ENCODE peak calls at places on chromosome 16, in ten cellular contexts. One of them, this sample, is unnamed. For H3K4me1, the result is how much of the 10 kb centered on the place peaks cover.

GRCh38 chr16:12503201-12503600 is 300.5 kb downstream of the CPPED1 start:
- DNase-seq in neuronal stem cell: no peak
- DNase-seq in ovary: no peak
- DNase-seq in mammary epithelial cell: no peak
- DNase-seq in A549: no peak
- DNase-seq in left lung: no peak
- DNase-seq in PC-9: no peak
- DNase-seq in mesendoderm: no peak
- DNase-seq in suprapubic skin: no peak
- DNase-seq in upper lobe of right lung: peak
- DNase-seq in this sample: peak

GRCh38 chr16:27841061-27841801 is 222.3 kb downstream of the GSG1L start:
- DNase-seq in neuronal stem cell: no peak
- DNase-seq in ovary: no peak
- DNase-seq in mammary epithelial cell: no peak
- DNase-seq in A549: no peak
- DNase-seq in left lung: no peak
- DNase-seq in PC-9: no peak
- DNase-seq in mesendoderm: no peak
- DNase-seq in suprapubic skin: peak
- DNase-seq in upper lobe of right lung: peak
- DNase-seq in this sample: peak

GRCh38 chr16:56897026-56897799 is 32.2 kb downstream of the SLC12A3 start:
- DNase-seq in neuronal stem cell: no peak
- DNase-seq in ovary: no peak
- DNase-seq in mammary epithelial cell: no peak
- DNase-seq in A549: no peak
- DNase-seq in left lung: no peak
- DNase-seq in PC-9: no peak
- DNase-seq in mesendoderm: no peak
- DNase-seq in suprapubic skin: no peak
- DNase-seq in upper lobe of right lung: no peak
- DNase-seq in this sample: no peak

GRCh38 chr16:75272097-75272548 is 20.7 kb upstream of the BCAR1 start:
- DNase-seq in neuronal stem cell: no peak
- DNase-seq in ovary: no peak
- DNase-seq in mammary epithelial cell: no peak
- DNase-seq in A549: no peak
- DNase-seq in left lung: no peak
- DNase-seq in PC-9: no peak
- DNase-seq in mesendoderm: peak
- DNase-seq in suprapubic skin: no peak
- DNase-seq in upper lobe of right lung: no peak
- DNase-seq in this sample: no peak

GRCh38 chr16:69113216-69113615 is 7.8 kb downstream of the HAS3 start:
- DNase-seq in neuronal stem cell: no peak
- DNase-seq in ovary: no peak
- DNase-seq in mammary epithelial cell: no peak
- DNase-seq in A549: no peak
- DNase-seq in left lung: peak
- DNase-seq in PC-9: no peak
- DNase-seq in mesendoderm: no peak
- DNase-seq in suprapubic skin: no peak
- DNase-seq in upper lobe of right lung: peak
- DNase-seq in this sample: peak

GRCh38 chr16:63890072-63890471 is 1231.8 kb downstream of the CDH11 start:
- DNase-seq in neuronal stem cell: no peak
- DNase-seq in ovary: no peak
- DNase-seq in mammary epithelial cell: peak
- DNase-seq in A549: no peak
- DNase-seq in left lung: no peak
- DNase-seq in PC-9: no peak
- DNase-seq in mesendoderm: no peak
- DNase-seq in suprapubic skin: no peak
- DNase-seq in upper lobe of right lung: no peak
- DNase-seq in this sample: no peak

GRCh38 chr16:64933890-64934289 is 188.0 kb downstream of the CDH11 start:
- DNase-seq in neuronal stem cell: no peak
- DNase-seq in ovary: no peak
- DNase-seq in mammary epithelial cell: no peak
- DNase-seq in A549: no peak
- DNase-seq in left lung: no peak
- DNase-seq in PC-9: no peak
- DNase-seq in mesendoderm: no peak
- DNase-seq in suprapubic skin: no peak
- DNase-seq in upper lobe of right lung: no peak
- DNase-seq in this sample: no peak

GRCh38 chr16:56625943-56626654 is 518 bp downstream of the MT1E start:
- DNase-seq in neuronal stem cell: no peak
- DNase-seq in ovary: peak
- DNase-seq in mammary epithelial cell: no peak
- DNase-seq in A549: no peak
- DNase-seq in left lung: no peak
- DNase-seq in PC-9: no peak
- DNase-seq in mesendoderm: no peak
- DNase-seq in suprapubic skin: no peak
- DNase-seq in upper lobe of right lung: no peak
- DNase-seq in this sample: peak

GRCh38 chr16:81446318-81447275 is 2.0 kb downstream of the CMIP start:
- DNase-seq in neuronal stem cell: no peak
- DNase-seq in ovary: no peak
- DNase-seq in mammary epithelial cell: peak
- DNase-seq in A549: peak
- DNase-seq in left lung: no peak
- DNase-seq in PC-9: peak
- DNase-seq in mesendoderm: peak
- DNase-seq in suprapubic skin: peak
- DNase-seq in upper lobe of right lung: no peak
- DNase-seq in this sample: no peak

GRCh38 chr16:6231351-6231750 is 1101.3 kb upstream of the RBFOX1 start:
- DNase-seq in neuronal stem cell: no peak
- DNase-seq in ovary: no peak
- DNase-seq in mammary epithelial cell: no peak
- DNase-seq in A549: no peak
- DNase-seq in left lung: no peak
- DNase-seq in PC-9: no peak
- DNase-seq in mesendoderm: no peak
- DNase-seq in suprapubic skin: no peak
- DNase-seq in upper lobe of right lung: no peak
- DNase-seq in this sample: no peak

GRCh38 chr16:81539009-81539820 is 94.6 kb downstream of the CMIP start:
- DNase-seq in neuronal stem cell: no peak
- DNase-seq in ovary: no peak
- DNase-seq in mammary epithelial cell: no peak
- DNase-seq in A549: no peak
- DNase-seq in left lung: no peak
- DNase-seq in PC-9: no peak
- DNase-seq in mesendoderm: no peak
- DNase-seq in suprapubic skin: no peak
- DNase-seq in upper lobe of right lung: no peak
- DNase-seq in this sample: peak

GRCh38 chr16:68229431-68230175 is 6.3 kb downstream of the ESRP2 start:
- DNase-seq in neuronal stem cell: no peak
- DNase-seq in ovary: peak
- DNase-seq in mammary epithelial cell: peak
- DNase-seq in A549: peak
- DNase-seq in left lung: peak
- DNase-seq in PC-9: peak
- DNase-seq in mesendoderm: peak
- DNase-seq in suprapubic skin: no peak
- DNase-seq in upper lobe of right lung: no peak
- DNase-seq in this sample: peak

GRCh38 chr16:35148748-35149147 is 1689.3 kb downstream of the TP53TG3F start:
- DNase-seq in neuronal stem cell: no peak
- DNase-seq in ovary: no peak
- DNase-seq in mammary epithelial cell: no peak
- DNase-seq in A549: no peak
- DNase-seq in left lung: no peak
- DNase-seq in PC-9: no peak
- DNase-seq in mesendoderm: no peak
- DNase-seq in suprapubic skin: no peak
- DNase-seq in upper lobe of right lung: no peak
- DNase-seq in this sample: no peak

GRCh38 chr16:79752421-79752820 is 151.9 kb upstream of the MAF start:
- DNase-seq in neuronal stem cell: no peak
- DNase-seq in ovary: no peak
- DNase-seq in mammary epithelial cell: peak
- DNase-seq in A549: no peak
- DNase-seq in left lung: no peak
- DNase-seq in PC-9: no peak
- DNase-seq in mesendoderm: no peak
- DNase-seq in suprapubic skin: no peak
- DNase-seq in upper lobe of right lung: no peak
- DNase-seq in this sample: no peak

DNA sequence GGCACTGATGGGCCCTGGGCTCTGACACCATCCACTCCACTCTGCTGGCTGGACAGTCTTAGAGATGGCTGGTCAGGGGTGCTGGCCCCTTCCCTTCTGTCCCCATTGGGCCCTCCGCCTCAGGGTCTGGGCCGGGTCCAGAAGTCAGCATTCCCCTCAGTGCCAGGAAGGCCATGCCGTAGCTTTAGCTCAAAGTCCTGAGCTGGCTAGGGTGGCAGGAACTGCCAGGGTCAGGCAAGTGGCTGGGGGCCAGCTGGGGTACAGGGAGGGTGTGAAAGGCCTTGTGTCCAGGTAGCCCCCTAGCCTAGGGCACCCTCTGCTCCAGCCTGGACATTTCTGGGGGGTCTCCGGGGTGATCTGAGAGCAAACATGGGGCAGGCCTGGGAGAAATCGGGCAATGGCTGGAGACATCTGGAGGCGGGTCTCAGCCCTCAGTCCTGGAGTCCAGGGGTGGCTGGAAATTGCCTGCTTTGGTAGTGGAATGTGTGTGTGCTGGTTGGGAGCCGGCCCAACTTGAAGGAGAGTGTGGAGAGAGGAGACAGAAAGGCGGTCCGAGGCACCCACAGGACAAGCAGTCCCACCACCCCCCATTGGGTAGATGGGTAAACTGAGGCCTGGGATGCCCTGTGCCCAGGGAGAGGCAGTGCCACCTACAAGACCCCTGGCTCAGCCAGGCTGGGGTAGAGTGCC is 32.5 kb downstream of the TPSG1 start:
- DNase-seq in neuronal stem cell: no peak
- DNase-seq in ovary: no peak
- DNase-seq in mammary epithelial cell: no peak
- DNase-seq in A549: no peak
- DNase-seq in left lung: no peak
- DNase-seq in PC-9: no peak
- DNase-seq in mesendoderm: no peak
- DNase-seq in suprapubic skin: no peak
- DNase-seq in upper lobe of right lung: no peak
- DNase-seq in this sample: no peak
- H3K27ac ChIP-seq in neuronal stem cell: no peak
- H3K27ac ChIP-seq in ovary: no peak
- H3K27ac ChIP-seq in mammary epithelial cell: no peak
- H3K27ac ChIP-seq in A549: no peak
- H3K27ac ChIP-seq in left lung: no peak
- H3K27ac ChIP-seq in PC-9: no peak
- H3K27ac ChIP-seq in mesendoderm: no peak
- H3K27ac ChIP-seq in suprapubic skin: no peak
- H3K27ac ChIP-seq in upper lobe of right lung: no peak
- H3K27ac ChIP-seq in this sample: no peak

DNA sequence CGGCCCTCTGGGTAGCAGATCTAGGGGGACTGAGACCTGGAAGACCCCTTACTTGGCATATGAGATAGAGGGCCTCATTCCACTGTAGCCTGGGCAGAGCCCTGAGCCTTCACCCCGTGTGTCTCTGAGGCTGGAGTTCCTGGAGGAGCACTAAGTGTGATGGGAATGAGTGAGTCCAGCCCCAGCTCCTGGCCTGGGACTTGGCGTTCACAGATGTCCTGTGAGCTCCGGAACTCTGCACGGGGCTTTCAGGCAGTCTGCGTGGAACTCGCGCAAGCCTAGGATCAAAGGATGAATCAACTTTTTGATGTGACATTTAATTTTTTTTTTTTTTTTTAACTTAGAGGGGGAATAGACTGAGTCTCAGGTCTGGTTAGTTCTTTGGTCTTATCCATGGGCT is 1.8 kb downstream of the NKD1 start:
- DNase-seq in neuronal stem cell: no peak
- DNase-seq in ovary: peak
- DNase-seq in mammary epithelial cell: no peak
- DNase-seq in A549: no peak
- DNase-seq in left lung: no peak
- DNase-seq in PC-9: no peak
- DNase-seq in mesendoderm: no peak
- DNase-seq in suprapubic skin: no peak
- DNase-seq in upper lobe of right lung: no peak
- DNase-seq in this sample: no peak
- H3K4me1 ChIP-seq in neuronal stem cell: under half
- H3K4me1 ChIP-seq in ovary: under half
- H3K4me1 ChIP-seq in mammary epithelial cell: under half
- H3K4me1 ChIP-seq in A549: under half
- H3K4me1 ChIP-seq in left lung: under half
- H3K4me1 ChIP-seq in PC-9: under half
- H3K4me1 ChIP-seq in mesendoderm: under half
- H3K4me1 ChIP-seq in suprapubic skin: under half
- H3K4me1 ChIP-seq in upper lobe of right lung: under half
- H3K4me1 ChIP-seq in this sample: under half

DNA sequence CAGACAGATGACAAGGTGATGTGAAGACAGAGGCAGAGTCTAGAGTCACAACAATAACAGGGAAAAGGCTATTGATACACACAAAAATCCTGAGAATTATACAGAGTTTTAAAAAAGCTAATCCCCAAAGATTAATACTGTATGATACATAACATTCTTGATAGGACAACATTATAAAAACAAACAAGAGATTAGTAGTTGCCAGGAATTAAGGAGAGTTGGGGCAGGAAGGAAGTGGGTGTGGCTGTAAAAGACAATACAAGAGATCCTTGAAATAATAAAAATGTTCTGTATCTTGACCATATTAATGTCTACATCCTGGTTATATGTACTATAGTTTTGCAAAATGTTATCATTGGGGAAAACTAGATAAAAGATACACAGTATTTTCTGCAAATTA is 309.5 kb upstream of the PMFBP1 start:
- DNase-seq in neuronal stem cell: no peak
- DNase-seq in ovary: no peak
- DNase-seq in mammary epithelial cell: no peak
- DNase-seq in A549: no peak
- DNase-seq in left lung: no peak
- DNase-seq in PC-9: no peak
- DNase-seq in mesendoderm: no peak
- DNase-seq in suprapubic skin: no peak
- DNase-seq in upper lobe of right lung: no peak
- DNase-seq in this sample: no peak
- H3K27ac ChIP-seq in neuronal stem cell: no peak
- H3K27ac ChIP-seq in ovary: no peak
- H3K27ac ChIP-seq in mammary epithelial cell: no peak
- H3K27ac ChIP-seq in A549: no peak
- H3K27ac ChIP-seq in left lung: no peak
- H3K27ac ChIP-seq in PC-9: no peak
- H3K27ac ChIP-seq in mesendoderm: no peak
- H3K27ac ChIP-seq in suprapubic skin: no peak
- H3K27ac ChIP-seq in upper lobe of right lung: no peak
- H3K27ac ChIP-seq in this sample: no peak

DNA sequence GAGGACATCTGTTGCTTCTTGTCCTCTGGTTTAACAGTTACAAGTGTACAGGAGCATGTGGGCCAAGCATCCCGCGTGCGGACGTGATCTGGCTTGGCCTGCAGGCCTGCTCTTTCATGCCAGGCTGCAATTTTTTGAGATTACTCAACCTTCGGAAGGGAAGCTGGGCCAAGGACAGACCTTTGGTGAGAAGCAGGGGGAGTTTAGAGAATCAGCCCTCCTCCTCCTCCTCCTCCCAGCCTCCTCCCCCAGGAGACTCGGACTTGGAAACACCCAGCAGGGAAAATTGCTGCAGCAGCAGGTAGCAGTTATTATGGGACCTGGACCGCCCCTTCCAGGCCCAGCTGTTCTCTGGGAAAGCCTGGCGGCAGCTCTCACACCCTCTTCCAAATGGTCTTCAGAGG is 5.1 kb upstream of the KLHL36 start:
- DNase-seq in neuronal stem cell: no peak
- DNase-seq in ovary: peak
- DNase-seq in mammary epithelial cell: peak
- DNase-seq in A549: no peak
- DNase-seq in left lung: peak
- DNase-seq in PC-9: peak
- DNase-seq in mesendoderm: no peak
- DNase-seq in suprapubic skin: peak
- DNase-seq in upper lobe of right lung: peak
- DNase-seq in this sample: peak
- H3K4me1 ChIP-seq in neuronal stem cell: under half
- H3K4me1 ChIP-seq in ovary: under half
- H3K4me1 ChIP-seq in mammary epithelial cell: under half
- H3K4me1 ChIP-seq in A549: under half
- H3K4me1 ChIP-seq in left lung: under half
- H3K4me1 ChIP-seq in PC-9: under half
- H3K4me1 ChIP-seq in mesendoderm: under half
- H3K4me1 ChIP-seq in suprapubic skin: under half
- H3K4me1 ChIP-seq in upper lobe of right lung: under half
- H3K4me1 ChIP-seq in this sample: under half